ENCODE peak calls at places on chromosomes 2 and 18, in eight cellular contexts. Z is fibroblast of mammary gland, W is breast epithelium, H is cardiac muscle cell, S is right lobe of liver, I is BJ, O is A549, P is hepatocyte. A is an unnamed sample.

GRCh38 chr2:179454443-179455218 is 190.0 kb upstream of the SESTD1 start:
- DNase-seq in Z (peak), W (no peak), H (no peak), S (no peak), I (peak), O (no peak), P (no peak), A (no peak)

GRCh38 chr2:608297-608696 is 68.9 kb downstream of the TMEM18 start:
- DNase-seq in Z (no peak), W (no peak), H (no peak), S (no peak), I (no peak), O (no peak), P (no peak), A (no peak)

GRCh38 chr2:203209538-203209937 is 29.3 kb upstream of the CYP20A1 start:
- DNase-seq in Z (peak), W (no peak), H (no peak), S (no peak), I (no peak), O (no peak), P (no peak), A (no peak)

GRCh38 chr18:45355944-45356520 is 259.2 kb upstream of the SLC14A2 start:
- DNase-seq in Z (no peak), W (no peak), H (no peak), S (no peak), I (no peak), O (no peak), P (no peak), A (no peak)

GRCh38 chr18:40529478-40529877 is 1425.6 kb upstream of the PIK3C3 start:
- DNase-seq in Z (peak), W (no peak), H (no peak), S (no peak), I (no peak), O (no peak), P (no peak), A (no peak)

GRCh38 chr18:79962311-79962710 is 2.1 kb upstream of the HSBP1L1 start:
- DNase-seq in Z (peak), W (peak), H (no peak), S (no peak), I (no peak), O (no peak), P (peak), A (no peak)

GRCh38 chr2:54274781-54275242 is 18.8 kb upstream of the TSPYL6 start:
- DNase-seq in Z (peak), W (no peak), H (no peak), S (no peak), I (peak), O (no peak), P (no peak), A (no peak)

GRCh38 chr18:38369772-38370690 is 804.4 kb upstream of the CELF4 start:
- DNase-seq in Z (no peak), W (no peak), H (no peak), S (no peak), I (no peak), O (no peak), P (no peak), A (no peak)

GRCh38 chr2:33411765-33412164 is 64.7 kb upstream of the RASGRP3 start:
- DNase-seq in Z (peak), W (no peak), H (no peak), S (no peak), I (no peak), O (peak), P (peak), A (no peak)

GRCh38 chr18:26574958-26575864 is 26.9 kb upstream of the KCTD1 start:
- DNase-seq in Z (peak), W (peak), H (peak), S (peak), I (peak), O (peak), P (peak), A (peak)

GRCh38 chr2:47346-48218 is 1.3 kb upstream of the FAM110C start:
- DNase-seq in Z (no peak), W (no peak), H (no peak), S (no peak), I (no peak), O (no peak), P (peak), A (no peak)

GRCh38 chr2:162113088-162113770 is 38.8 kb downstream of the GCG start:
- DNase-seq in Z (no peak), W (no peak), H (no peak), S (no peak), I (no peak), O (no peak), P (no peak), A (no peak)

GRCh38 chr2:99153921-99154604 is 679 bp downstream of the TSGA10 start:
- DNase-seq in Z (peak), W (no peak), H (no peak), S (no peak), I (no peak), O (no peak), P (no peak), A (no peak)

GRCh38 chr2:127149384-127149783 is 42.4 kb upstream of the BIN1 start:
- DNase-seq in Z (peak), W (no peak), H (no peak), S (no peak), I (peak), O (peak), P (no peak), A (no peak)

GRCh38 chr2:189848276-189848675 is 64.0 kb downstream of the PMS1 start:
- DNase-seq in Z (peak), W (no peak), H (no peak), S (no peak), I (no peak), O (no peak), P (no peak), A (no peak)

GRCh38 chr2:3405876-3406275 is 26.4 kb downstream of the TRAPPC12 start:
- DNase-seq in Z (no peak), W (no peak), H (no peak), S (no peak), I (no peak), O (no peak), P (no peak), A (no peak)

GRCh38 chr2:173354073-173354600 is 535 bp upstream of the CDCA7 start:
- DNase-seq in Z (peak), W (no peak), H (no peak), S (no peak), I (no peak), O (peak), P (no peak), A (no peak)

GRCh38 chr18:77049938-77050337 is 82.6 kb downstream of the MBP start:
- DNase-seq in Z (peak), W (no peak), H (no peak), S (no peak), I (no peak), O (no peak), P (no peak), A (no peak)

GRCh38 chr2:209973328-209973727 is 29.1 kb upstream of the RPE start:
- DNase-seq in Z (peak), W (no peak), H (no peak), S (no peak), I (no peak), O (no peak), P (no peak), A (no peak)

DNA sequence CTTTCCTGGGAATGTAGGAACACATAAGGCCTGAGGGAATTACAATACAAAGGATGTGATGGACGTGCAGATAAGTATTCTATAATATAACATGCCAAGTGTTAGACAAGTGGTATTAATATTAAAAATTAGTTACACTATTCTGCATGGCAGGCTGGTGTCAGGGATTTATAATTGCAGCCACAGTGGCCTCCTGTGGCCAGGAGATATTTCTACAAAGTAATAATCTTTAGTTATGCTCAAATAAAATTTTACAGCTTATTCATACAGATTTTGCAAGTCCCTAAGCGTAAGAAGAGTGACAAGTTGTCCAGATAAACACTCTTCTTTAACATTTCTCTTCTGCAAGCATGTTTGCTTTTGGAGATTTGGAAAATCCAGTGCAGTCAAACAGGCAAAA is 90.4 kb upstream of the CBLN2 start:
- DNase-seq in Z (no peak), W (no peak), H (no peak), S (no peak), I (no peak), O (no peak), P (no peak), A (no peak)
- TF ChIP-seq CTCF in Z (no peak), W (no peak), H (no peak), S (no peak), I (no peak), O (no peak), P (no peak), A (no peak)

DNA sequence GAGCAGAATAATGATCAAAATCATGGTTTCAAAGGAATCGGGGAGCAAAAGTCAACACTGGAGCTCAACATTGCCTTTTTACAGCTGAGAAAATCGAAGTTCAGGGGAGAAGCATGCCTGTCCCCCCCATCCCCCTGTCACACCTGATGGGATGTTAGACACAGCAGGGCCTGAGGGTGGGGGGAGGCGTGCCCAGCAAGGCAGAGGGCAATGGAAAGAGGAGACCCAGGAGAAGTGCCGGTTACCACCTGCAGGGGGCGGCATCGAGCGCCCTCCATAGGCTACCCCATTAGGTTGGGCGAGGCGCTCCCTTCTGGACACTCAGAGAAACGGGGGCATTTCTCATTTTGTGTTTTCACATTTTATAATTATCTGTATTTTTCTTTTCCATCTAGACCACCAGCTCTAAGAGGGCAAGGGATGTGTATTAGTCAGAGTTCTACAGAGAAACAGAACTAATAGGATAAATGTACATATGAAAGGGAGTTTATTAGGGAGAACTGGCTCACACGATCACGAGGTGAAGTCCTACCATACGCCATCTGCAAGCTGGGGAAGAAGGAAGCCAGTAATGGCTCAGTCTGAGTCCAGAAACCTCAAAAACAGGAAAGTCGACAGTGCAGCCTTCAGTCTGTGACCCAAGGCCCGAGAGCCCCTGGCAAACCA is 271.3 kb downstream of the LRATD1 start:
- DNase-seq in Z (peak), W (no peak), H (peak), S (peak), I (no peak), O (peak), P (peak), A (peak)
- TF ChIP-seq CTCF in Z (peak), W (no peak), H (no peak), S (peak), I (peak), O (peak), P (peak), A (peak)

GRCh38 chr18:33316146-33316587 is 124.4 kb downstream of the CCDC178 start:
- DNase-seq in Z (no peak), W (no peak), H (no peak), S (no peak), I (no peak), O (no peak), P (peak), A (no peak)
- TF ChIP-seq CTCF in Z (no peak), W (no peak), H (no peak), S (no peak), I (no peak), O (no peak), P (peak), A (no peak)

DNA sequence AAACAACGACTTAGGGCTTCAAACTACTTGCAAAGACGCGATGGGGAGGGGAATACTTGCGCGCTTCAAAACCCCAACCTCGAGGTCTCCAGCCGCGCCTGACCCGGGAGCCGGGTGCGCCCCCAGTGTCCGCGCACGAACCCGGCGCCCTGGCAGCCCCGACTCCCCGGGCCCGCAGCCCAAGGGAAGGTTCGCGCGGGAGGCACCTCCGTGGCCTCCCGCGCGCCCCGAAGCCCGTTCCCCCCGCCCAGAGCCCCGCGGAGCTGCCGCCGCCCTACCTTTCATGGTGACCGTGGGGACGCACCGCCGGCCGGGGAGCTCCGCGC is 308 bp downstream of the COLEC12 start:
- DNase-seq in Z (peak), W (no peak), H (peak), S (no peak), I (no peak), O (no peak), P (peak), A (no peak)
- TF ChIP-seq CTCF in Z (no peak), W (no peak), H (peak), S (no peak), I (peak), O (no peak), P (no peak), A (no peak)

A was measured in glutamatergic neuron.